ENCODE peak calls at places on chromosome 11, in eight cellular contexts. One of them, this sample, is unnamed.

GRCh38 chr11:35932641-35933571 is 11.0 kb upstream of the LDLRAD3 start:
- DNase-seq in SK-N-SH: no peak
- DNase-seq in A549: no peak
- DNase-seq in GM12878: no peak
- DNase-seq in H1: no peak
- DNase-seq in HCT116: no peak
- DNase-seq in HepG2: no peak
- DNase-seq in K562: no peak
- DNase-seq in this sample: no peak

GRCh38 chr11:72195518-72195917 is 3.6 kb downstream of the FOLR1 start:
- DNase-seq in SK-N-SH: no peak
- DNase-seq in A549: no peak
- DNase-seq in GM12878: no peak
- DNase-seq in H1: no peak
- DNase-seq in HCT116: no peak
- DNase-seq in HepG2: no peak
- DNase-seq in K562: no peak
- DNase-seq in this sample: no peak

GRCh38 chr11:93131709-93132108 is 66.1 kb downstream of the SLC36A4 start:
- DNase-seq in SK-N-SH: no peak
- DNase-seq in A549: peak
- DNase-seq in GM12878: no peak
- DNase-seq in H1: no peak
- DNase-seq in HCT116: no peak
- DNase-seq in HepG2: peak
- DNase-seq in K562: no peak
- DNase-seq in this sample: peak

GRCh38 chr11:67400251-67400941 is 1.3 kb downstream of the PPP1CA start:
- DNase-seq in SK-N-SH: peak
- DNase-seq in A549: no peak
- DNase-seq in GM12878: no peak
- DNase-seq in H1: no peak
- DNase-seq in HCT116: no peak
- DNase-seq in HepG2: no peak
- DNase-seq in K562: peak
- DNase-seq in this sample: no peak

GRCh38 chr11:130029137-130029536 is 26.5 kb upstream of the PRDM10 start:
- DNase-seq in SK-N-SH: no peak
- DNase-seq in A549: no peak
- DNase-seq in GM12878: no peak
- DNase-seq in H1: no peak
- DNase-seq in HCT116: no peak
- DNase-seq in HepG2: peak
- DNase-seq in K562: no peak
- DNase-seq in this sample: no peak

GRCh38 chr11:48014917-48015316 is 34.6 kb downstream of the PTPRJ start:
- DNase-seq in SK-N-SH: no peak
- DNase-seq in A549: no peak
- DNase-seq in GM12878: no peak
- DNase-seq in H1: no peak
- DNase-seq in HCT116: no peak
- DNase-seq in HepG2: no peak
- DNase-seq in K562: no peak
- DNase-seq in this sample: no peak

GRCh38 chr11:61716478-61717285 is 35.8 kb upstream of the MYRF start:
- DNase-seq in SK-N-SH: no peak
- DNase-seq in A549: no peak
- DNase-seq in GM12878: no peak
- DNase-seq in H1: no peak
- DNase-seq in HCT116: no peak
- DNase-seq in HepG2: no peak
- DNase-seq in K562: no peak
- DNase-seq in this sample: no peak

GRCh38 chr11:73257342-73258103 is 14.6 kb upstream of the P2RY6 start:
- DNase-seq in SK-N-SH: no peak
- DNase-seq in A549: peak
- DNase-seq in GM12878: no peak
- DNase-seq in H1: no peak
- DNase-seq in HCT116: peak
- DNase-seq in HepG2: peak
- DNase-seq in K562: no peak
- DNase-seq in this sample: peak

GRCh38 chr11:9787260-9787659 is 123.4 kb downstream of the SWAP70 start:
- DNase-seq in SK-N-SH: no peak
- DNase-seq in A549: no peak
- DNase-seq in GM12878: no peak
- DNase-seq in H1: no peak
- DNase-seq in HCT116: no peak
- DNase-seq in HepG2: no peak
- DNase-seq in K562: no peak
- DNase-seq in this sample: no peak

GRCh38 chr11:9784602-9785315 is 120.9 kb downstream of the SWAP70 start:
- DNase-seq in SK-N-SH: no peak
- DNase-seq in A549: no peak
- DNase-seq in GM12878: no peak
- DNase-seq in H1: no peak
- DNase-seq in HCT116: no peak
- DNase-seq in HepG2: no peak
- DNase-seq in K562: peak
- DNase-seq in this sample: no peak

GRCh38 chr11:9790703-9791102 is 126.8 kb downstream of the SWAP70 start:
- DNase-seq in SK-N-SH: peak
- DNase-seq in A549: no peak
- DNase-seq in GM12878: no peak
- DNase-seq in H1: no peak
- DNase-seq in HCT116: no peak
- DNase-seq in HepG2: no peak
- DNase-seq in K562: no peak
- DNase-seq in this sample: peak

GRCh38 chr11:9789919-9790318 is 126.0 kb downstream of the SWAP70 start:
- DNase-seq in SK-N-SH: no peak
- DNase-seq in A549: no peak
- DNase-seq in GM12878: no peak
- DNase-seq in H1: no peak
- DNase-seq in HCT116: no peak
- DNase-seq in HepG2: no peak
- DNase-seq in K562: peak
- DNase-seq in this sample: no peak

GRCh38 chr11:9787981-9788521 is 124.2 kb downstream of the SWAP70 start:
- DNase-seq in SK-N-SH: no peak
- DNase-seq in A549: no peak
- DNase-seq in GM12878: no peak
- DNase-seq in H1: no peak
- DNase-seq in HCT116: no peak
- DNase-seq in HepG2: no peak
- DNase-seq in K562: no peak
- DNase-seq in this sample: no peak
- H3K27ac ChIP-seq in SK-N-SH: peak
- H3K27ac ChIP-seq in A549: no peak
- H3K27ac ChIP-seq in GM12878: no peak
- H3K27ac ChIP-seq in H1: no peak
- H3K27ac ChIP-seq in HCT116: no peak
- H3K27ac ChIP-seq in HepG2: no peak
- H3K27ac ChIP-seq in K562: no peak
- H3K27ac ChIP-seq in this sample: no peak

GRCh38 chr11:46277313-46277622 is 194 bp upstream of the CREB3L1 start:
- DNase-seq in SK-N-SH: no peak
- DNase-seq in A549: no peak
- DNase-seq in GM12878: no peak
- DNase-seq in H1: no peak
- DNase-seq in HCT116: no peak
- DNase-seq in HepG2: no peak
- DNase-seq in K562: no peak
- DNase-seq in this sample: peak

GRCh38 chr11:46277623-46278386 is at the start of gene CREB3L1:
- DNase-seq in SK-N-SH: peak
- DNase-seq in A549: no peak
- DNase-seq in GM12878: no peak
- DNase-seq in H1: no peak
- DNase-seq in HCT116: no peak
- DNase-seq in HepG2: no peak
- DNase-seq in K562: peak
- DNase-seq in this sample: no peak

GRCh38 chr11:46281374-46281831 is 3.9 kb downstream of the CREB3L1 start:
- DNase-seq in SK-N-SH: no peak
- DNase-seq in A549: no peak
- DNase-seq in GM12878: no peak
- DNase-seq in H1: no peak
- DNase-seq in HCT116: no peak
- DNase-seq in HepG2: no peak
- DNase-seq in K562: peak
- DNase-seq in this sample: no peak

GRCh38 chr11:46278387-46279173 is 1.1 kb downstream of the CREB3L1 start:
- DNase-seq in SK-N-SH: peak
- DNase-seq in A549: no peak
- DNase-seq in GM12878: no peak
- DNase-seq in H1: no peak
- DNase-seq in HCT116: no peak
- DNase-seq in HepG2: no peak
- DNase-seq in K562: peak
- DNase-seq in this sample: no peak

GRCh38 chr11:46279393-46280099 is 2.1 kb downstream of the CREB3L1 start:
- DNase-seq in SK-N-SH: peak
- DNase-seq in A549: no peak
- DNase-seq in GM12878: no peak
- DNase-seq in H1: no peak
- DNase-seq in HCT116: no peak
- DNase-seq in HepG2: no peak
- DNase-seq in K562: no peak
- DNase-seq in this sample: peak
- H3K4me2 ChIP-seq in SK-N-SH: peak
- H3K4me2 ChIP-seq in A549: no peak
- H3K4me2 ChIP-seq in GM12878: peak
- H3K4me2 ChIP-seq in H1: peak
- H3K4me2 ChIP-seq in HCT116: no peak
- H3K4me2 ChIP-seq in HepG2: no peak
- H3K4me2 ChIP-seq in K562: peak
- H3K4me2 ChIP-seq in this sample: no peak

GRCh38 chr11:45877845-45878244 is 7.6 kb upstream of the MAPK8IP1 start:
- DNase-seq in SK-N-SH: no peak
- DNase-seq in A549: no peak
- DNase-seq in GM12878: no peak
- DNase-seq in H1: no peak
- DNase-seq in HCT116: no peak
- DNase-seq in HepG2: no peak
- DNase-seq in K562: peak
- DNase-seq in this sample: no peak

GRCh38 chr11:45877221-45877620 is 8.2 kb upstream of the MAPK8IP1 start:
- DNase-seq in SK-N-SH: no peak
- DNase-seq in A549: no peak
- DNase-seq in GM12878: no peak
- DNase-seq in H1: no peak
- DNase-seq in HCT116: no peak
- DNase-seq in HepG2: no peak
- DNase-seq in K562: no peak
- DNase-seq in this sample: no peak

GRCh38 chr11:45880772-45881570 is 4.5 kb upstream of the MAPK8IP1 start:
- DNase-seq in SK-N-SH: peak
- DNase-seq in A549: no peak
- DNase-seq in GM12878: no peak
- DNase-seq in H1: no peak
- DNase-seq in HCT116: no peak
- DNase-seq in HepG2: no peak
- DNase-seq in K562: no peak
- DNase-seq in this sample: no peak

GRCh38 chr11:45881708-45882368 is 3.6 kb upstream of the MAPK8IP1 start:
- DNase-seq in SK-N-SH: peak
- DNase-seq in A549: no peak
- DNase-seq in GM12878: no peak
- DNase-seq in H1: no peak
- DNase-seq in HCT116: no peak
- DNase-seq in HepG2: no peak
- DNase-seq in K562: no peak
- DNase-seq in this sample: no peak

DNA sequence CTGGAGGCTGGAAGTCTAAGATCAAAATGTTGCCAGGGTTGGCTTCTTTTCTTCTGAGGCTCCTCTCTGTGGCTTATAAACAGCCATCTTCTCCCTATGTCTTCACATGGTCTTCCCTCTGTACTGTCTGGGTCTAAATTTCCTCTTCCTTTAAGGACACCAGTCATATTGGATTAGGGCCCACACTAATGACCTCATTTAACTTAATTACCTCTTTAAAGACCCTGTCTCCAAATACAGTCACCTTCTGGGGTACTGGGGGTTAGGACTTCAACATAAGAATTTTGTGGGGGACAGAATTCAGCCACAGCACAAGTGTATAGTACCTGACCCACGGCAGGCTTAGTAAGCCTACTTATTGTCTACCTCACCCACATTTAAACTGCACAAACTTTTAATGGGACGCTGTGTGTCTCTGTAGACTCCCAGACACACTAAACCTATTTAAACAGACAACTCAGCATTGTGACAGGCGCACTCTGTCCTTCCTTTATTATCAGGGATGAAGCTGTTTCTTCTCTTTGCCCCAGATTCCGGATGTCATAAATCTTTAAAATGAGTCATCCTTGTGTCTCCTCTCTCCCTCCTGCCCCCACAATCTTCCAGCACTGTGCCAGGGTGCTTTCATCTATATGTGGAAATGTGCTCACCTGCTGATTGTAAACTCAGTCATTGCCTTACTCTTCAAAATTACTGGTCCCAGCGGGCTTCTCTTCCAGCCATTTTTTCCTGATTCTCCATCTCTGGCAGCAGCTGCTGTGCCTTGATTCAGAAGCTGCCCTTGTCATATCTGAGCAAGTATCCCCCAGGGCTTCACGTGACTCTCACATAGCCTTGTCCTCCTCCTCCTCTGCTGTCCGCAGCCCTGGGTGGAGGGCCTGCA is 5.4 kb upstream of the MAPK8IP1 start:
- DNase-seq in SK-N-SH: no peak
- DNase-seq in A549: peak
- DNase-seq in GM12878: no peak
- DNase-seq in H1: no peak
- DNase-seq in HCT116: no peak
- DNase-seq in HepG2: no peak
- DNase-seq in K562: peak
- DNase-seq in this sample: no peak
- TF ChIP-seq MAX in SK-N-SH: peak
- TF ChIP-seq MAX in A549: no peak
- TF ChIP-seq MAX in GM12878: no peak
- TF ChIP-seq MAX in H1: no peak
- TF ChIP-seq MAX in HCT116: no peak
- TF ChIP-seq MAX in HepG2: no peak
- TF ChIP-seq MAX in K562: no peak
- TF ChIP-seq MAX in this sample: no peak

GRCh38 chr11:122098223-122098980 is 17.6 kb downstream of the BLID start:
- DNase-seq in SK-N-SH: no peak
- DNase-seq in A549: no peak
- DNase-seq in GM12878: no peak
- DNase-seq in H1: no peak
- DNase-seq in HCT116: no peak
- DNase-seq in HepG2: no peak
- DNase-seq in K562: no peak
- DNase-seq in this sample: peak

GRCh38 chr11:122093731-122094130 is 22.3 kb downstream of the BLID start:
- DNase-seq in SK-N-SH: no peak
- DNase-seq in A549: no peak
- DNase-seq in GM12878: no peak
- DNase-seq in H1: no peak
- DNase-seq in HCT116: no peak
- DNase-seq in HepG2: no peak
- DNase-seq in K562: no peak
- DNase-seq in this sample: no peak

GRCh38 chr11:122097419-122098001 is 18.5 kb downstream of the BLID start:
- DNase-seq in SK-N-SH: peak
- DNase-seq in A549: no peak
- DNase-seq in GM12878: no peak
- DNase-seq in H1: no peak
- DNase-seq in HCT116: no peak
- DNase-seq in HepG2: no peak
- DNase-seq in K562: no peak
- DNase-seq in this sample: no peak

GRCh38 chr11:122099345-122100045 is 16.5 kb downstream of the BLID start:
- DNase-seq in SK-N-SH: no peak
- DNase-seq in A549: no peak
- DNase-seq in GM12878: no peak
- DNase-seq in H1: no peak
- DNase-seq in HCT116: no peak
- DNase-seq in HepG2: no peak
- DNase-seq in K562: no peak
- DNase-seq in this sample: peak

GRCh38 chr11:122095950-122096942 is 19.8 kb downstream of the BLID start:
- DNase-seq in SK-N-SH: no peak
- DNase-seq in A549: no peak
- DNase-seq in GM12878: no peak
- DNase-seq in H1: no peak
- DNase-seq in HCT116: no peak
- DNase-seq in HepG2: no peak
- DNase-seq in K562: no peak
- DNase-seq in this sample: peak
- H3K27ac ChIP-seq in SK-N-SH: peak
- H3K27ac ChIP-seq in A549: no peak
- H3K27ac ChIP-seq in GM12878: no peak
- H3K27ac ChIP-seq in H1: no peak
- H3K27ac ChIP-seq in HCT116: no peak
- H3K27ac ChIP-seq in HepG2: no peak
- H3K27ac ChIP-seq in K562: no peak
- H3K27ac ChIP-seq in this sample: peak

This sample was measured in endothelial cell of umbilical vein.